ENCODE peak calls at places on chromosomes 2 and 18, in four cellular contexts. U is colonic mucosa; X is K562; P is CD8-positive, alpha-beta memory T cell. J is an unnamed sample.
A peak's percentile ranks its signal among the peaks of the same experiment; 100 is the strongest.

GRCh38 chr2:151437630-151438029 is 27.9 kb downstream of the RIF1 start:
- DNase-seq in U (no peak), X (no peak), P (no peak), J (no peak)

GRCh38 chr2:121944072-121944829 is 188.8 kb downstream of the TSN start:
- DNase-seq in U (no peak), X (no peak), P (no peak), J (no peak)

GRCh38 chr2:63888490-63889402 is 47.0 kb downstream of the UGP2 start:
- DNase-seq in U (peak; percentile 35), X (peak; percentile 31), P (peak; percentile 9), J (peak; percentile 30)

GRCh38 chr2:182240862-182241371 is 185.9 kb downstream of the PDE1A start:
- DNase-seq in U (peak; percentile 55), X (no peak), P (no peak), J (no peak)

GRCh38 chr2:127650041-127650784 is 4.3 kb downstream of the GPR17 start:
- DNase-seq in U (no peak), X (no peak), P (no peak), J (no peak)

GRCh38 chr2:42371621-42372473 is 10.8 kb upstream of the COX7A2L start:
- DNase-seq in U (no peak), X (no peak), P (no peak), J (no peak)

GRCh38 chr2:169983506-169983905 is 156.3 kb downstream of the UBR3 start:
- DNase-seq in U (no peak), X (no peak), P (no peak), J (no peak)

GRCh38 chr2:68045337-68045736 is 17.5 kb downstream of the C1D start:
- DNase-seq in U (no peak), X (no peak), P (no peak), J (no peak)

GRCh38 chr18:58788971-58789797 is 75.5 kb upstream of the ZNF532 start:
- DNase-seq in U (peak; percentile 61), X (no peak), P (no peak), J (no peak)

GRCh38 chr2:188495990-188496431 is 204.3 kb downstream of the GULP1 start:
- DNase-seq in U (no peak), X (no peak), P (no peak), J (no peak)

GRCh38 chr2:10584843-10585475 is 104.8 kb downstream of the NOL10 start:
- DNase-seq in U (no peak), X (no peak), P (no peak), J (no peak)

GRCh38 chr2:134917958-134918517 is 584 bp upstream of the CCNT2 start:
- DNase-seq in U (no peak), X (no peak), P (peak; percentile 85), J (peak; percentile 80)

GRCh38 chr2:176149484-176150337 is 1.6 kb upstream of the HOXD4 start:
- DNase-seq in U (no peak), X (no peak), P (no peak), J (no peak)

GRCh38 chr2:176154853-176155252 is 2.3 kb upstream of the HOXD3 start:
- DNase-seq in U (no peak), X (no peak), P (no peak), J (no peak)

GRCh38 chr2:176151199-176152099 is at the start of gene HOXD4:
- DNase-seq in U (no peak), X (peak; percentile 35), P (no peak), J (no peak)

GRCh38 chr2:176150338-176151198 is 782 bp upstream of the HOXD4 start:
- DNase-seq in U (no peak), X (no peak), P (no peak), J (no peak)

GRCh38 chr2:176152350-176153181 is 1.2 kb downstream of the HOXD4 start:
- DNase-seq in U (no peak), X (no peak), P (no peak), J (no peak)
- H3K4me3 ChIP-seq in U (no peak overlapping the region), X (no peak overlapping the region), P (no peak overlapping the region), J (no peak overlapping the region)

DNA sequence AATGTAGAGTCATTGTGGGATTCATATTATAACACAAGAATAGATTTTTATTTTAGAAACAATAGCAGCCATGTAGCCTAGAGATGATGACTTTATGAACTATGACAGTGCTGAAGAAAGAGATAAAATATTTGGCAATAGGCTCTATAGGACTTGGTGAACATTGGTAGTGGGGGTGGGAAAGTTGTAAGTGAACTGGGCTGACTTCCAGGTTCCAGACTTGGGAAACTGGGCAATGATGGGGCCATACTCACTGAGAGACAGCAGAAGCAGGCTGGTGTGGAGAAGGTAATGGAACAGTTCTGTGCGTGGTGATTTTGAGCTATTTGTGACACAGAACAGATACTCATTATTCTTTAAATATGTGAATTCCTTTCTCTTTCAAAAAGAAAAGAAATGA is 470.3 kb upstream of the HNRNPA3 start:
- DNase-seq in U (no peak), X (no peak), P (no peak), J (no peak)
- H3K27me3 ChIP-seq in U (no peaks in the 10 kb centered on the region), X (peaks cover 3% of the 10 kb centered on the region), P (no peaks in the 10 kb centered on the region), J (peaks cover 6% of the 10 kb centered on the region)

GRCh38 chr2:226031078-226031937 is 631.8 kb downstream of the NYAP2 start:
- DNase-seq in U (peak; percentile 30), X (no peak), P (no peak), J (peak; percentile 51)

GRCh38 chr2:226030369-226031077 is 631.0 kb downstream of the NYAP2 start:
- DNase-seq in U (no peak), X (no peak), P (no peak), J (no peak)

GRCh38 chr2:226031962-226032441 is 632.5 kb downstream of the NYAP2 start:
- DNase-seq in U (no peak), X (no peak), P (no peak), J (no peak)
- H3K4me3 ChIP-seq in U (no peak overlapping the region), X (no peak overlapping the region), P (no peak overlapping the region), J (peak overlapping the region; percentile 51)

DNA sequence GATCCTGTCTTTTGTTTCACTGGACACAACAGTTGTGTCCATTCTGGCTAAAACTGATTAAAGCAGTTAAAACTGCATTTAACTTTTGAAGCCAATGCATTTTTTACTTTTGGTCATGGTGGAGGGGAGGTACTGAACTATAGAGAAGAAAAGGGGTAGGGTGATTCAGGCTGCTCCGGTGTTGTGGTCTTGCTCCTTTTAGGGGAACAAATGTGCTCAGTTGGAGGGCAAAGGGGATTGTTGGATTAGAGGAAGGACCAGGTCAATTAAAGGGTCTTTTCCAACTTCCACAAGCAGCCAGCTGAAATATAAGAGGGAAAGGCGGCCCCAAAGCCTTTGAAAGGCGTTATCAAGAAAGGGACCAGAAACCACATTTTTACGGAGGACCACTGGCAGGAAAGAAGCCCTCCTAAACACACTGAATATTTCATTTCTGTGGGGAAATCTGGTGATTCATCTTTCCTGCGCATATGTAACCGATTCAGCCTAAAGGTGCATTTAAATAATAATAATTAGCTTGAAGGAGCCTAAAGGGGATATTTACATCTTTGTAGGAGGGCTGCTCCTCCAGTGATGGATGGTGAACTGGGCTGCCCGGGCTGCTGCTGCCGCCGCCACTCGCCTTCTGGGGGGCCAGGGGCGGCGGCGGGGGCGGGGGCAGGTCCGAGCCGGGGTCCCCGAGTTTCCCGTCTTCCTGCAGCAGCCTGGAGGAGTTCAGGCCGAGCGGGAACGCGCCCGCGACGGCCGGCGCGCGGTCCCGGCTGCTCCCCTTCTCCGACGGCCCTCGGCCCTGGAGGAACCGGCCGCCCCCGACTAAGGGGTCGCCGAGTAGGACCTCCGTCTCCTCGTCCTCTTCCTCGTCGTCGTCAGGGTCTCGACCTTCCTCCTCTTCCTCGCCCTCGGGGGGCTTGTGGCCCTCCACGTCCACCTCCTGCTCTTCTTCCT is 5.2 kb downstream of the SKOR2 start:
- DNase-seq in U (no peak), X (no peak), P (no peak), J (no peak)
- H3K27me3 ChIP-seq in U (peaks cover 60% of the 10 kb centered on the region), X (peaks cover 1% of the 10 kb centered on the region), P (peaks cover 16% of the 10 kb centered on the region), J (peaks cover 5% of the 10 kb centered on the region)

GRCh38 chr2:24985406-24985805 is 13.7 kb upstream of the DNAJC27 start:
- DNase-seq in U (no peak), X (no peak), P (no peak), J (no peak)
- H3K4me3 ChIP-seq in U (no peak overlapping the region), X (no peak overlapping the region), P (no peak overlapping the region), J (no peak overlapping the region)

DNA sequence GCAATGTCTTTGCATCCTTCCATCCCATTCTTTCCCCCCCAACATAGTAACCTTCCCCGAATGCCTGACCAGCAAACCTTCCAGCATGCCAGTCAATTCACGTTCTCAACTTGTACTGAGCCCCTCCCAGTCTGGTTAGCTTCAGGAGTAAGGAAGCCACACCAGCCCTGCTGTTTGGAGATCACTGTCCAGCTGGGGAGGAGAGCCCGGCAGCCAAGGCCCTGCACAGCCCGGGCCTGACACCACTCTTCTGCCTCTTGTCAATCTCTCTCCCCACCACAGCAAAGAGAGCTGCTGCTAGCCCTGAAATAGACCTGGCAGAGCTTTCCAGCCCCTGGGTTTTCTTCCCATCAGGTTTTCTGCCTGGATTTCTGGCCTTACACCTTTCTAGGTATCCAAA is 185.8 kb upstream of the ID2 start:
- DNase-seq in U (peak; percentile 51), X (no peak), P (no peak), J (no peak)
- H3K27me3 ChIP-seq in U (no peaks in the 10 kb centered on the region), X (peaks cover 31% of the 10 kb centered on the region), P (no peaks in the 10 kb centered on the region), J (no peaks in the 10 kb centered on the region)

GRCh38 chr2:84735383-84735782 is 145.5 kb downstream of the TRABD2A start:
- DNase-seq in U (no peak), X (no peak), P (no peak), J (no peak)
- H3K4me3 ChIP-seq in U (no peak overlapping the region), X (no peak overlapping the region), P (no peak overlapping the region), J (no peak overlapping the region)

GRCh38 chr2:16713011-16713423 is 47.4 kb upstream of the CYRIA start:
- DNase-seq in U (no peak), X (no peak), P (no peak), J (no peak)

GRCh38 chr2:16707014-16707413 is 41.4 kb upstream of the CYRIA start:
- DNase-seq in U (no peak), X (no peak), P (no peak), J (no peak)

GRCh38 chr2:16709769-16710168 is 44.1 kb upstream of the CYRIA start:
- DNase-seq in U (no peak), X (no peak), P (no peak), J (no peak)

GRCh38 chr2:16708173-16708572 is 42.5 kb upstream of the CYRIA start:
- DNase-seq in U (no peak), X (no peak), P (no peak), J (no peak)
- H3K27me3 ChIP-seq in U (no peaks in the 10 kb centered on the region), X (peaks cover 4% of the 10 kb centered on the region), P (no peaks in the 10 kb centered on the region), J (no peaks in the 10 kb centered on the region)

J was measured in Panc1.